ENCODE peak calls at places on chromosomes 7 and 10, in six cellular contexts. B is MM.1S, P is endothelial cell of umbilical vein, D is IMR-90, Z is ovary, M is GM23338. N is an unnamed sample.

GRCh38 chr10:3354171-3354570 is 181.6 kb upstream of the PITRM1 start:
- DNase-seq in Z (no peak), P (no peak), M (no peak), D (no peak), B (no peak), N (no peak)

GRCh38 chr10:124301736-124302135 is 117.0 kb downstream of the OAT start:
- DNase-seq in D (no peak), M (no peak), P (no peak), B (no peak), Z (peak), N (no peak)

GRCh38 chr7:131649879-131650278 is 93.5 kb upstream of the PODXL start:
- DNase-seq in Z (peak), M (no peak), D (no peak), P (no peak), B (no peak), N (no peak)

GRCh38 chr7:88141479-88141878 is 78.4 kb downstream of the SRI start:
- DNase-seq in B (no peak), D (no peak), M (no peak), P (no peak), Z (no peak), N (no peak)

GRCh38 chr7:1028044-1028770 is 16.1 kb upstream of the GPR146 start:
- DNase-seq in B (peak), M (peak), P (peak), Z (peak), D (peak), N (no peak)

GRCh38 chr10:10687751-10688150 is 329.9 kb upstream of the CELF2 start:
- DNase-seq in P (no peak), B (no peak), D (no peak), Z (no peak), M (no peak), N (no peak)

GRCh38 chr10:73854310-73854709 is 20.0 kb downstream of the CAMK2G start:
- DNase-seq in D (no peak), Z (no peak), B (no peak), P (no peak), M (no peak), N (no peak)

GRCh38 chr10:132178885-132179545 is 7.7 kb upstream of the DPYSL4 start:
- DNase-seq in D (no peak), B (no peak), Z (peak), P (no peak), M (no peak), N (no peak)

GRCh38 chr10:60450291-60450690 is 60.6 kb upstream of the ANK3 start:
- DNase-seq in D (no peak), P (no peak), M (no peak), B (no peak), Z (no peak), N (no peak)

GRCh38 chr10:30534465-30535144 is 94.9 kb downstream of the LYZL2 start:
- DNase-seq in B (peak), Z (peak), M (peak), P (peak), D (peak), N (peak)

DNA sequence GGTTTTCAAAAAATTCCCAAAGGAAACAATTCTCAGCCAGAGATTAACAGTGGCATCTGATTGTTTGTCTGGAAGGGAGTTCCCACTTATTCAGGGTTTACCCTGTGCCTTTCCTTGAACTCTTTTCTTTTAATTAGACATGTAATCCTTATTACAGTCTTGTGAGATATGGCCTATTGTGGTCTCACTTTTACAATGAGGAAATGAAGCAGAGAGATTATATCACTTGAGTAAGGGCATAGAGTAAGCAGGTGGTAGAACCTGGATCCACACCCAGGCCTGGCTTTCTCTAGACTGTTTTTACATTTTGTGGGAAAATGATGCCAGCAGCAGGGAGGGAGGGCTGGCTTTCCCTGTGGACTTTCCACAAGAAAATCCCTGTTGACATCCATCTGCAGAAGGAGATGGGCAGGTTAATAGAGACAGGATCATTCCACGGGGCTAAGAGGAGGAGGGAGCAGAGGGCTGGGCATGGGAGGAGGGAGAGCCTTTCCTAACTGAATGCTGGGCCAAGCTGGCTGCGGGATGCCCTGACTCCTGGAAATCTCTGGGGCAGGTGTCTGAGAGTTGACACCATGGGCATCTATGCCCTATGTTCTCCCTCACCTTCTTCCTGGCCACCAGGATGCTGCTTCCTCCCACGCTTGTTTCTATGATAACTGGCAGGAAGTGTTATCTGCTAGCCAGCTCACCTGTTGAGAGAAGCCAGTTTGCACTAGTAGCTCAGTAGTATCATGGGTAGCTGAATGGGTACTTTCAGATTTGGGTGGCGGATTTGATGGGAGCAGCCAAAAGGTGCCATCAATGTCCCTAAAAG is 28.7 kb upstream of the ARHGAP22 start:
- DNase-seq in D (no peak), B (peak), Z (no peak), P (no peak), M (no peak), N (no peak)
- H3K4me3 ChIP-seq in D (no peak), B (peak), Z (no peak), P (no peak), M (no peak), N (no peak)

DNA sequence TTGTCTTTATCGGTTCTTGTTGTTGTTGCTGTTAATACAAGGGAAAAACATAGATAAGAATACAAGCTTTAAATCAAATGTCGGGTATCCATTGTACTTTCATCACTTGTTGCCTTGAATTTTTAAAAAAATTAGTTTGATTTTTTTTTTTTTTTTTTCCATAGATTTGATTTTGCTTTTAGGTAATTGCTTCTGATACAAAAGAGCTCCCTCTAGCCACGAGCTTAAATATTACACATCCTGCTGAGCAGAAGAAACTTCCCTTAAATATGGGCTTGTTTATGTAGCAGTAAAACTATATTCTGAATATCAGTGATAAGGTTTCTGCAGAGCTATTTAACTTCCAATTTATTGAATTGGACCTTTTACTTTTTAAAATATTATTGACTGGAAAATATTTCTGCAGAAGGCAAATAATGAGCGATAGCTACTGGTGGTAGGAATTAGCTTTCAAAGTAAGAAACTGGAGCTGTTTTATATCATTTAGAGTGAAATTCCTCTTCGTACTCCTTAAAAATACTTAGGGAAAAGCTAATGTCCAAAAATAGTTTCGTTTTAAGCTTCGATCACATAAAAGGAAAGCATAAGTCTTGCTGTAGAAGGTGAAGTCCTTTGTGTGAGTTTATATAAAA is 216.9 kb downstream of the POLR1F start:
- DNase-seq in B (peak), D (peak), Z (no peak), P (peak), M (peak), N (peak)
- TF ChIP-seq CTCF in B (peak), D (peak), Z (no peak), P (peak), M (peak), N (peak)

DNA sequence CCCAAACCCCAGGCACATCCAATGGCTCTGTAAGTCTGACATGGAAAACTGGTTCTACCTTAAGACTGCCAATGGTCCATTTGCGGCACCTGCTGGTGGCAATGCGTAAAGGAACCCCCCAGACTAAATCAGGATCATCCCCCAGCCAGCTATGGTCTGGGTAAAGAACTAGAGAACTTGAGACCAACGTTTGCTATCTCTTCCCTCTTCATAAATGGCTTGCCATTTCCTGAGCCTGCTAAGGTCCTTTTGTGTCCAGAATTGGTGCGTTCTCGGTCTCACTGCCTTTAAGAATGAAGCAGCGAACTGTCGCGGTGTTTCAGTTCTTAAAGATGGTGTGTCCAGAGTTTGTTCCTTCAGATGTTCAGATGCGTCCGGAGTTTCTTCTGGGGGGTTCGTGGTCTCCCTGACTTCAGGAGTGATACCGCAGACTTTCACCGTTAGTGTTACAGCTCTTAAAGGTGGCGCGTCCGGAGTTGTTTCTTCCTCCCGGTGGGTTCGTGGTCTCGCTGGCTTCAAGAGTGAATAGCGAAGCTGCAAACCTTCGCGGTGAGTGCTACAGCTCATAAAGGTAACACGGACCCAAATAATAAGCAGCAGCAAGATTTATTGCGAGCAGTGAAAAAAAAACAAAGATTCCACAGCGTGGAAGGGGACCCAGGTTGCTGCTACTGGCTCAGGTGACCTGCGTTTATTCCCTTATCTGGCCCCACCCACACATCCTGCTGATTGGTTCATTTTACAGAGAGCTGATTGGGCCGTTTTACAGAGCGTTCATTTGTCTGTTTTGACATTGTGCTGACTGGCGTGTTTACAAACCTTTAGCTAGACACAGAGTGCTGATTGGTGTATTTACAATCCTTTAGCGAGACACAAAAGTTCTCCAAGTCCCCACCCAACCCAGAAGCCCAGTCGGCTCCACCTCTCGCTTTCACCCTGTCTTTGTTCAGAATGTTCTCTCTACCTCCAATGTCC is 95.4 kb downstream of the ELMO1 start:
- DNase-seq in Z (no peak), P (no peak), M (peak), B (peak), D (no peak), N (no peak)
- H3K4me3 ChIP-seq in Z (no peak), P (no peak), M (no peak), B (peak), D (no peak), N (no peak)

GRCh38 chr7:151340794-151341356 is 737 bp upstream of the NUB1 start:
- DNase-seq in M (no peak), D (no peak), B (no peak), P (no peak), Z (no peak), N (no peak)
- TF ChIP-seq CTCF in M (no peak), D (peak), B (no peak), P (no peak), Z (no peak), N (no peak)

GRCh38 chr7:45454771-45455170 is 119.4 kb upstream of the ADCY1 start:
- DNase-seq in B (no peak), P (no peak), M (no peak), Z (no peak), D (no peak), N (no peak)
- H3K4me3 ChIP-seq in B (no peak), P (no peak), M (no peak), Z (no peak), D (no peak), N (no peak)

GRCh38 chr7:30452278-30452930 is 26.2 kb downstream of the NOD1 start:
- DNase-seq in D (no peak), Z (peak), M (no peak), P (no peak), B (no peak), N (no peak)

GRCh38 chr7:30451539-30452277 is 26.9 kb downstream of the NOD1 start:
- DNase-seq in D (no peak), P (no peak), M (no peak), B (no peak), Z (peak), N (no peak)

GRCh38 chr7:30453016-30453415 is 25.6 kb downstream of the NOD1 start:
- DNase-seq in D (no peak), Z (no peak), B (no peak), M (no peak), P (no peak), N (no peak)

GRCh38 chr7:30450983-30451497 is 27.5 kb downstream of the NOD1 start:
- DNase-seq in P (no peak), M (no peak), B (no peak), Z (peak), D (no peak), N (no peak)

GRCh38 chr7:30453859-30454258 is 24.7 kb downstream of the NOD1 start:
- DNase-seq in Z (no peak), P (peak), M (no peak), D (no peak), B (no peak), N (no peak)
- TF ChIP-seq CTCF in Z (no peak), P (peak), M (no peak), D (no peak), B (no peak), N (no peak)

GRCh38 chr7:70569335-70569819 is 562.6 kb upstream of the GALNT17 start:
- DNase-seq in M (no peak), Z (no peak), D (no peak), P (no peak), B (no peak), N (no peak)
- H3K4me3 ChIP-seq in M (no peak), Z (no peak), D (no peak), P (no peak), B (no peak), N (no peak)

GRCh38 chr7:143504937-143505297 is 27.2 kb downstream of the TAS2R41 start:
- DNase-seq in B (no peak), P (peak), D (no peak), Z (no peak), M (peak), N (no peak)
- TF ChIP-seq CTCF in B (peak), P (peak), D (no peak), Z (no peak), M (no peak), N (no peak)

N was measured in LNCaP clone FGC.